ENCODE peak calls at places on chromosomes 2 and 18, in four cellular contexts. U, T, R and W are unnamed samples.

GRCh38 chr2:105215586-105216192 is 25.9 kb upstream of the GPR45 start:
- DNase-seq in U (no peak), T (no peak), R (no peak), W (no peak)

GRCh38 chr2:2922156-2922555 is 455.5 kb downstream of the EIPR1 start:
- DNase-seq in R (no peak), T (no peak), U (no peak), W (no peak)

GRCh38 chr2:118577202-118577601 is 270.2 kb downstream of the EN1 start:
- DNase-seq in T (no peak), U (no peak), R (no peak), W (no peak)

GRCh38 chr18:27824841-27825720 is 351.8 kb downstream of the CDH2 start:
- DNase-seq in U (no peak), T (no peak), R (no peak), W (no peak)

GRCh38 chr2:108414256-108414876 is 34.6 kb upstream of the GCC2 start:
- DNase-seq in U (no peak), T (peak), R (peak), W (no peak)

GRCh38 chr2:41899189-41899588 is 148.6 kb upstream of the PKDCC start:
- DNase-seq in R (no peak), T (peak), U (no peak), W (no peak)

GRCh38 chr2:82198809-82199492 is 1894.4 kb upstream of the LRRTM1 start:
- DNase-seq in T (no peak), R (no peak), U (no peak), W (no peak)

GRCh38 chr2:30332791-30333453 is 101.6 kb downstream of the LBH start:
- DNase-seq in T (no peak), U (no peak), R (no peak), W (no peak)

GRCh38 chr2:101963198-101963597 is 28.6 kb upstream of the IL1R2 start:
- DNase-seq in T (no peak), R (no peak), U (no peak), W (no peak)

GRCh38 chr2:130341562-130342019 is 1.1 kb upstream of the IMP4 start:
- DNase-seq in U (no peak), R (peak), T (no peak), W (no peak)

GRCh38 chr2:132438650-132439030 is 22.0 kb downstream of the GPR39 start:
- DNase-seq in T (no peak), R (no peak), U (no peak), W (no peak)
- TF ChIP-seq KDM1A in T (no peak), R (no peak), U (no peak), W (no peak)

GRCh38 chr2:58906151-58906645 is 665.1 kb upstream of the FANCL start:
- DNase-seq in U (no peak), T (no peak), R (no peak), W (no peak)
- TF ChIP-seq SIN3A in U (no peak), T (no peak), R (no peak), W (no peak)

GRCh38 chr2:148990968-148991367 is 47.5 kb upstream of the LYPD6B start:
- DNase-seq in R (no peak), T (peak), U (no peak), W (no peak)

GRCh38 chr2:148984449-148984848 is 54.0 kb upstream of the LYPD6B start:
- DNase-seq in U (no peak), R (peak), T (no peak), W (no peak)

GRCh38 chr2:148989882-148990493 is 48.5 kb upstream of the LYPD6B start:
- DNase-seq in T (peak), U (no peak), R (peak), W (peak)

GRCh38 chr2:148988337-148988736 is 50.2 kb upstream of the LYPD6B start:
- DNase-seq in U (peak), R (no peak), T (no peak), W (no peak)

GRCh38 chr2:148987286-148987685 is 51.2 kb upstream of the LYPD6B start:
- DNase-seq in U (peak), T (no peak), R (no peak), W (no peak)
- TF ChIP-seq KDM1A in U (no peak), T (no peak), R (no peak), W (no peak)

GRCh38 chr2:221571391-221572179 is 519 bp downstream of the EPHA4 start:
- DNase-seq in R (no peak), U (peak), T (no peak), W (no peak)

GRCh38 chr2:221574231-221574570 is 2.1 kb upstream of the EPHA4 start:
- DNase-seq in T (no peak), R (no peak), U (no peak), W (no peak)

GRCh38 chr2:221573430-221574230 is 1.5 kb upstream of the EPHA4 start:
- DNase-seq in R (peak), T (peak), U (peak), W (no peak)

GRCh38 chr2:221572180-221572820 is at the start of gene EPHA4:
- DNase-seq in R (peak), U (peak), T (no peak), W (no peak)

GRCh38 chr2:221572821-221573429 is 821 bp upstream of the EPHA4 start:
- DNase-seq in U (peak), R (no peak), T (no peak), W (no peak)
- TF ChIP-seq SIN3A in U (no peak), R (no peak), T (no peak), W (no peak)

GRCh38 chr2:175151791-175152190 is 16.2 kb downstream of the ATF2 start:
- DNase-seq in R (no peak), U (no peak), T (no peak), W (no peak)
- TF ChIP-seq KDM1A in R (no peak), U (no peak), T (no peak), W (no peak)

GRCh38 chr2:217895070-217895635 is 107.6 kb downstream of the TNS1 start:
- DNase-seq in T (no peak), U (no peak), R (no peak), W (no peak)

GRCh38 chr2:217892560-217892959 is 110.2 kb downstream of the TNS1 start:
- DNase-seq in R (no peak), U (no peak), T (no peak), W (no peak)

GRCh38 chr2:217897091-217897715 is 105.6 kb downstream of the TNS1 start:
- DNase-seq in R (no peak), U (no peak), T (no peak), W (no peak)

GRCh38 chr2:217890445-217890844 is 112.3 kb downstream of the TNS1 start:
- DNase-seq in U (no peak), T (peak), R (peak), W (no peak)

GRCh38 chr2:217893440-217893839 is 109.4 kb downstream of the TNS1 start:
- DNase-seq in R (no peak), U (no peak), T (no peak), W (no peak)
- TF ChIP-seq SIN3A in R (no peak), U (no peak), T (no peak), W (no peak)